ENCODE peak calls at places on chromosome 17, in five cellular contexts. Y, C, L, M and D are unnamed samples.
A peak's percentile ranks its signal among the peaks of the same experiment; 100 is the strongest.

GRCh38 chr17:77684803-77685580 is 273.5 kb upstream of the TNRC6C start:
- DNase-seq in Y (no peak), C (no peak), L (no peak), M (no peak), D (no peak)

GRCh38 chr17:46078675-46079074 is 79.6 kb downstream of the STH start:
- DNase-seq in Y (no peak), C (no peak), L (no peak), M (no peak), D (no peak)

GRCh38 chr17:63963123-63963522 is 9.6 kb downstream of the SCN4A start:
- DNase-seq in Y (no peak), C (no peak), L (no peak), M (no peak), D (no peak)

GRCh38 chr17:2084766-2085647 is 30.1 kb downstream of the HIC1 start:
- DNase-seq in Y (no peak), C (no peak), L (no peak), M (no peak), D (no peak)

GRCh38 chr17:57380055-57380356 is 123.7 kb downstream of the MSI2 start:
- DNase-seq in Y (no peak), C (no peak), L (no peak), M (no peak), D (no peak)

GRCh38 chr17:74086992-74087391 is 116.5 kb upstream of the RPL38 start:
- DNase-seq in Y (no peak), C (no peak), L (no peak), M (no peak), D (no peak)

GRCh38 chr17:33292981-33293867 is at the start of gene ASIC2:
- DNase-seq in Y (no peak), C (no peak), L (peak; percentile 35), M (peak; percentile 32), D (peak; percentile 64)

GRCh38 chr17:41959336-41960095 is 7.1 kb upstream of the CNP start:
- DNase-seq in Y (no peak), C (no peak), L (peak; percentile 60), M (peak; percentile 26), D (peak; percentile 56)

GRCh38 chr17:82095777-82096708 is 2.0 kb downstream of the FASN start:
- DNase-seq in Y (no peak), C (no peak), L (no peak), M (no peak), D (peak; percentile 78)

GRCh38 chr17:7711356-7711755 is 6.2 kb upstream of the DNAH2 start:
- DNase-seq in Y (no peak), C (no peak), L (peak; percentile 53), M (peak; percentile 9), D (peak; percentile 23)

GRCh38 chr17:72588961-72589360 is 468.1 kb downstream of the SOX9 start:
- DNase-seq in Y (peak; percentile 57), C (no peak), L (no peak), M (peak; percentile 82), D (peak; percentile 70)